ENCODE peak calls at places on chromosomes 4 and X, in seven cellular contexts. D is adrenal gland, F is HepG2, I is IMR-90, T is uterus, H is breast epithelium, Y is GM12878. Z is an unnamed sample. For H3K4me1, the result is how much of the 10 kb centered on the place peaks cover.

GRCh38 chrX:109782994-109783711 is 50.1 kb upstream of the ACSL4 start:
- DNase-seq in D (no peak), F (no peak), I (peak), T (no peak), H (no peak), Y (no peak), Z (no peak)

GRCh38 chrX:45667666-45668065 is 467.0 kb upstream of the DIPK2B start:
- DNase-seq in D (no peak), F (no peak), I (peak), T (no peak), H (no peak), Y (no peak), Z (no peak)

GRCh38 chrX:18607966-18608365 is 63.9 kb downstream of the RS1 start:
- DNase-seq in D (no peak), F (no peak), I (peak), T (no peak), H (no peak), Y (no peak), Z (no peak)

GRCh38 chr4:184887333-184887732 is 61.6 kb upstream of the ACSL1 start:
- DNase-seq in D (no peak), F (no peak), I (no peak), T (no peak), H (no peak), Y (no peak), Z (no peak)

GRCh38 chr4:10095296-10095991 is 21.2 kb downstream of the WDR1 start:
- DNase-seq in D (no peak), F (no peak), I (no peak), T (no peak), H (no peak), Y (no peak), Z (no peak)

GRCh38 chr4:100493756-100494155 is 24.1 kb downstream of the EMCN start:
- DNase-seq in D (no peak), F (no peak), I (peak), T (no peak), H (no peak), Y (no peak), Z (no peak)

GRCh38 chr4:74433541-74434172 is 11.3 kb upstream of the AREG start:
- DNase-seq in D (no peak), F (peak), I (no peak), T (no peak), H (no peak), Y (no peak), Z (no peak)

GRCh38 chr4:99033956-99034355 is 38.4 kb downstream of the METAP1 start:
- DNase-seq in D (no peak), F (no peak), I (peak), T (no peak), H (no peak), Y (no peak), Z (no peak)

GRCh38 chrX:40646489-40647306 is 663 bp downstream of the CXorf38 start:
- DNase-seq in D (peak), F (no peak), I (peak), T (peak), H (peak), Y (no peak), Z (peak)

GRCh38 chrX:110665636-110666035 is 130.0 kb downstream of the CHRDL1 start:
- DNase-seq in D (peak), F (peak), I (peak), T (no peak), H (no peak), Y (no peak), Z (peak)

GRCh38 chr4:110059556-110060191 is 138.7 kb downstream of the ELOVL6 start:
- DNase-seq in D (no peak), F (no peak), I (peak), T (no peak), H (no peak), Y (peak), Z (no peak)

GRCh38 chrX:43679778-43680177 is 23.7 kb downstream of the MAOA start:
- DNase-seq in D (no peak), F (no peak), I (no peak), T (no peak), H (no peak), Y (no peak), Z (no peak)

GRCh38 chr4:112355662-112356061 is 58.5 kb downstream of the ALPK1 start:
- DNase-seq in D (no peak), F (no peak), I (no peak), T (no peak), H (no peak), Y (no peak), Z (no peak)

GRCh38 chr4:86935833-86936721 is 1.3 kb downstream of the AFF1 start:
- DNase-seq in D (peak), F (peak), I (peak), T (peak), H (no peak), Y (peak), Z (peak)

GRCh38 chrX:24241822-24242648 is 71.8 kb downstream of the SUPT20HL2 start:
- DNase-seq in D (peak), F (peak), I (peak), T (no peak), H (no peak), Y (no peak), Z (no peak)

GRCh38 chrX:24694825-24695224 is 1.1 kb downstream of the POLA1 start:
- DNase-seq in D (no peak), F (no peak), I (peak), T (no peak), H (no peak), Y (no peak), Z (no peak)

GRCh38 chrX:672931-673330 is 42.3 kb downstream of the SHOX start:
- DNase-seq in D (no peak), F (no peak), I (no peak), T (no peak), H (no peak), Y (no peak), Z (no peak)

GRCh38 chr4:1200425-1201035 is 28.1 kb upstream of the SPON2 start:
- DNase-seq in D (peak), F (no peak), I (peak), T (peak), H (no peak), Y (no peak), Z (peak)

GRCh38 chr4:34814266-34814665 is 1430.0 kb downstream of the ARAP2 start:
- DNase-seq in D (no peak), F (no peak), I (no peak), T (no peak), H (no peak), Y (no peak), Z (no peak)

GRCh38 chrX:150575415-150575814 is 7.0 kb downstream of the MTM1 start:
- DNase-seq in D (peak), F (no peak), I (peak), T (no peak), H (no peak), Y (no peak), Z (no peak)

GRCh38 chrX:38312436-38312835 is 14.9 kb downstream of the RPGR start:
- DNase-seq in D (no peak), F (no peak), I (peak), T (no peak), H (no peak), Y (no peak), Z (no peak)

GRCh38 chr4:73248416-73248815 is 10.2 kb downstream of the ANKRD17 start:
- DNase-seq in D (no peak), F (no peak), I (no peak), T (no peak), H (no peak), Y (no peak), Z (no peak)

GRCh38 chr4:146243141-146243882 is 29.0 kb downstream of the REELD1 start:
- DNase-seq in D (peak), F (no peak), I (peak), T (no peak), H (no peak), Y (peak), Z (no peak)

GRCh38 chrX:27915617-27916016 is 65.6 kb downstream of the DCAF8L1 start:
- DNase-seq in D (no peak), F (no peak), I (peak), T (no peak), H (no peak), Y (peak), Z (no peak)

GRCh38 chr4:8185930-8186329 is 13.2 kb upstream of the SH3TC1 start:
- DNase-seq in D (no peak), F (no peak), I (no peak), T (no peak), H (no peak), Y (no peak), Z (no peak)

GRCh38 chr4:8184061-8184460 is 15.0 kb upstream of the SH3TC1 start:
- DNase-seq in D (no peak), F (no peak), I (no peak), T (no peak), H (no peak), Y (no peak), Z (no peak)

GRCh38 chr4:8182858-8183725 is 16.0 kb upstream of the SH3TC1 start:
- DNase-seq in D (peak), F (no peak), I (peak), T (peak), H (no peak), Y (no peak), Z (peak)

GRCh38 chr4:8186883-8187282 is 12.2 kb upstream of the SH3TC1 start:
- DNase-seq in D (no peak), F (no peak), I (no peak), T (no peak), H (no peak), Y (no peak), Z (no peak)

DNA sequence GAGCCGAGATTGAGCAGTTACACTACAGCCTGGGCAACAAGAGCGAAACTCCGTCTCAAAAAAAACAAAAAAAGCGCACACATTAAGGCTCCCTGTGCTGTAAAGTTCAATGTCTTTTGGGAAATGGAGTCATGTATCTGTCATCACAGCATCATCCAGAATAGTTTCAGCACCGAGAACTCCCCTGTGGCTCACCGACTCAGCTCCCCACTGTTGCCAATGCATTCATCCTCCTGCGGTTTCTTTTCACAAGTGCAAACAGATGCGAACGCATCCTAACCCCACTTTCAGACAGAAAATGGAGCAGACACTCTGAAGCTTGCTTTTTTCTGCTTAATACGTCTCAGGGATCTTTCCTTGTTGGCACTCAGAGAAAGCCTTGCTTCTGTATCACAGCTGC is 13.8 kb upstream of the SH3TC1 start:
- DNase-seq in D (no peak), F (no peak), I (peak), T (no peak), H (no peak), Y (no peak), Z (no peak)
- H3K4me1 ChIP-seq in D (under half), F (half or more), I (under half), T (under half), H (under half), Y (under half), Z (half or more)

GRCh38 chr4:6695660-6696581 is 2.2 kb downstream of the S100P start:
- DNase-seq in D (no peak), F (peak), I (peak), T (no peak), H (peak), Y (no peak), Z (no peak)
- TF ChIP-seq POLR2A in D (no peak), F (peak), I (no peak), T (no peak), H (no peak), Y (no peak), Z (no peak)

GRCh38 chr4:155675709-155676429 is 9.2 kb downstream of the GUCY1A1 start:
- DNase-seq in D (no peak), F (no peak), I (no peak), T (peak), H (no peak), Y (no peak), Z (no peak)

GRCh38 chr4:155673453-155673979 is 6.9 kb downstream of the GUCY1A1 start:
- DNase-seq in D (no peak), F (no peak), I (no peak), T (no peak), H (no peak), Y (no peak), Z (no peak)

GRCh38 chr4:155676430-155676825 is 9.8 kb downstream of the GUCY1A1 start:
- DNase-seq in D (no peak), F (no peak), I (no peak), T (no peak), H (no peak), Y (no peak), Z (no peak)

GRCh38 chr4:155672342-155672741 is 5.7 kb downstream of the GUCY1A1 start:
- DNase-seq in D (no peak), F (no peak), I (no peak), T (no peak), H (no peak), Y (no peak), Z (no peak)

GRCh38 chr4:155674669-155675071 is 8.0 kb downstream of the GUCY1A1 start:
- DNase-seq in D (no peak), F (no peak), I (no peak), T (no peak), H (no peak), Y (no peak), Z (no peak)
- H3K4me1 ChIP-seq in D (under half), F (under half), I (under half), T (under half), H (under half), Y (under half), Z (under half)

GRCh38 chrX:53683556-53684414 is 2.7 kb downstream of the HUWE1 start:
- DNase-seq in D (peak), F (peak), I (peak), T (peak), H (peak), Y (peak), Z (peak)
- TF ChIP-seq POLR2A in D (peak), F (peak), I (peak), T (peak), H (peak), Y (peak), Z (no peak)

DNA sequence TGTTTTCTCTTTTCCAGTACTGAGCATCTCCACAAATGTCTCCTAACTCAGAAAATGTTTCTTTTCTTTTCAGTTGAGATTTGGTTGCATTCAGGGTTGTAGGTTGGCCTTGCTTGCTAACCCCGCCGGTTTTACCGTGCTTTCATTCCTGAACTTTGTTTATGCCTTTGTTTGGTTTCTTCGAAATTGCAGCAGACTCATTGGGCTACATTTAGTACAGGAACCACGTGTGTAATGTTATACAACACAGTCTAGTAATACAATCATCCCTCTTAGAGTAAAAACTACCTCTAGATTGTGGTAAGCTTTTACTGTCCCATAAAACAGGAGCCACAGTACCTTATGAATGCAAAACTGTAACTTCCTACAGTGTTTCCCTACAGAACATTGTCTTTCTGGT is 57.9 kb downstream of the CCKAR start:
- DNase-seq in D (no peak), F (no peak), I (no peak), T (no peak), H (no peak), Y (no peak), Z (no peak)
- H3K4me1 ChIP-seq in D (under half), F (under half), I (under half), T (under half), H (under half), Y (under half), Z (under half)

GRCh38 chr4:44725166-44725565 is 1.2 kb downstream of the GNPDA2 start:
- DNase-seq in D (no peak), F (no peak), I (peak), T (no peak), H (no peak), Y (no peak), Z (no peak)

GRCh38 chr4:44727471-44727870 is 1.1 kb upstream of the GNPDA2 start:
- DNase-seq in D (no peak), F (no peak), I (no peak), T (no peak), H (no peak), Y (no peak), Z (no peak)

GRCh38 chr4:44722001-44722400 is 4.4 kb downstream of the GNPDA2 start:
- DNase-seq in D (no peak), F (no peak), I (no peak), T (no peak), H (no peak), Y (no peak), Z (no peak)

GRCh38 chr4:44725861-44726820 is at the start of gene GNPDA2:
- DNase-seq in D (peak), F (peak), I (peak), T (peak), H (peak), Y (peak), Z (peak)
- TF ChIP-seq POLR2A in D (peak), F (peak), I (no peak), T (peak), H (no peak), Y (peak), Z (no peak)

DNA sequence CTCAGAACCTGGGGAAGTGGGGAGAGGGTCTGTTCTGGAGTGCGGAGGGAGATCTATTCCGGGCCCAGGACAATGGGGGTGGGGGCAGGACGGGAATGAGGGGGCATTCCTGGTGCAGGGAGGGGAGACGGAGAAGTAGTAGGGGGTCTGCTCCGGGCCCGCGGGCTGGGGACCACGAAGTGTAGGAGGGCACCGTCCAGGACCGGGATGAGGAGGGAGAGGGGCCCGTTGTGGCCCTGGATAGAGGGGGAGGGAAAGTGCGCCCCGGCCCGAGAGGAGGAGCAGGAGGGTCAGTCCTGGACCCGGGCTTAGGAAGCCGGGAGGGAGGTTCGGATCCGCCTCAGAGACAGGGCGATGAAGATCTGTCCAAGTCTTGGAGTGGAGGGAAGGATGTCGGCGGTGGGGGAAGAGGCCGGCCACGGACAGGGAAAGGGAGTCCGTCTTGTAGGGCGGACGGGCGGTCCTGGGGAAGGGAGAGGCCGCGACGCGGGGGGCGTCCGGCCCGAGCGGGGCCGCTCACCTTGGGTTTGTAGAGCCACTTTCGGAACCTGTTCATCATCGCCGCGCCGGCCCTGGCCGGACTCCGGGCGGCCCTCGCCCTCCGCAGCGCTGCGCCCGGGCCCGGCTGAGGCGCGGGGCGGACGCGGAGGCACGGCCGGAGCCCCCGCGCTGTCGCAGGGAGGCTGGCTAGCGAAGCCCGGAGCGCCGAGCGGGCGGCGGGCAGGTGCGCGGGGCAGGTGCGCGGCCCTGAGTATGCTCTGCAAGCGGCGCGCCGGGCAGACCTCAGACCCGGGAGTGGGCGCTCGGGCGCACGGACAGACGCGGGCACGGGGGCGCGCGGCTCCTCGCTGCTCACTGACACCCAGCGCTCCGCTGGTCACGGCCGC is at the start of gene ZFYVE28:
- DNase-seq in D (peak), F (no peak), I (no peak), T (no peak), H (no peak), Y (no peak), Z (no peak)
- H3K4me1 ChIP-seq in D (under half), F (under half), I (under half), T (under half), H (under half), Y (under half), Z (under half)

DNA sequence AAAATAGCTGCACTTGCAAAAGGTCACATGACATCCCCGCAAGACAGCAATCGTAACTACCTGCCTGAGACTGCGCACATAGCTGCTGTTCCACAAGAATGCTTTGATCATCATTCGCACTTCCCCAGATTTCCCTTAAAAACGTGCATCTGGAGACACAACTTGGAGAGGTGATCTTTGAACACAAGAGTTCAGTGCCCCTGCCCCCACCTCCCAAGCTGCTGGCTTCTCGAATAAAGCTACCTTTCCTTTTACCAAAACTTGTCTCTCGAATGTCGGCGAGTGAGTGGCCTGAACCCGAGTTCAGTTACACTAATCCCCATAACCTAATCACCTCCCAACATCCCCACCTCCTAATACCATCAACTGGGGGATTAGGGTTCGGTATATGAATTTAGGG is 14.4 kb upstream of the MRFAP1 start:
- DNase-seq in D (no peak), F (no peak), I (no peak), T (no peak), H (peak), Y (no peak), Z (no peak)
- TF ChIP-seq POLR2A in D (no peak), F (no peak), I (no peak), T (no peak), H (no peak), Y (no peak), Z (no peak)